ENCODE peak calls at places on chromosomes 6 and 20, in four cellular contexts. L is hepatocyte, N is neural progenitor cell, O is mammary epithelial cell. P is an unnamed sample. For H3K79me2, the result is how much of the 10 kb centered on the place peaks cover.

GRCh38 chr20:36152266-36152665 is 2.3 kb upstream of the EPB41L1 start:
- DNase-seq in L (no peak), N (no peak), O (no peak), P (no peak)

GRCh38 chr6:170437719-170438401 is 115.2 kb downstream of the PSMB1 start:
- DNase-seq in L (no peak), N (no peak), O (peak), P (no peak)

GRCh38 chr6:81894286-81894685 is 141.8 kb upstream of the TENT5A start:
- DNase-seq in L (peak), N (no peak), O (no peak), P (no peak)

GRCh38 chr6:62980724-62981123 is 230.5 kb upstream of the FKBP1C start:
- DNase-seq in L (no peak), N (peak), O (no peak), P (no peak)

GRCh38 chr6:22363966-22364296 is 67.1 kb upstream of the PRL start:
- DNase-seq in L (no peak), N (no peak), O (no peak), P (no peak)

GRCh38 chr6:108598316-108598863 is 37.7 kb downstream of the FOXO3 start:
- DNase-seq in L (peak), N (no peak), O (no peak), P (peak)

GRCh38 chr6:152313542-152314482 is 323.4 kb downstream of the SYNE1 start:
- DNase-seq in L (peak), N (no peak), O (peak), P (no peak)

GRCh38 chr20:38935285-38935684 is 9.1 kb downstream of the FAM83D start:
- DNase-seq in L (no peak), N (no peak), O (peak), P (no peak)

GRCh38 chr6:166959906-166960608 is 3.7 kb upstream of the RNASET2 start:
- DNase-seq in L (no peak), N (no peak), O (no peak), P (no peak)

GRCh38 chr6:56909115-56909907 is 45.6 kb upstream of the BEND6 start:
- DNase-seq in L (no peak), N (no peak), O (peak), P (no peak)

GRCh38 chr6:45543298-45544235 is 165.8 kb upstream of the SUPT3H start:
- DNase-seq in L (no peak), N (no peak), O (peak), P (no peak)

GRCh38 chr20:58699246-58700107 is 6.9 kb downstream of the NPEPL1 start:
- DNase-seq in L (no peak), N (no peak), O (no peak), P (no peak)

GRCh38 chr6:14658909-14659561 is 541.5 kb downstream of the CD83 start:
- DNase-seq in L (no peak), N (no peak), O (peak), P (no peak)

GRCh38 chr6:20427856-20428255 is 26.2 kb downstream of the E2F3 start:
- DNase-seq in L (peak), N (no peak), O (no peak), P (no peak)
- H3K79me2 ChIP-seq in L (half or more), N (half or more), O (half or more), P (half or more)

DNA sequence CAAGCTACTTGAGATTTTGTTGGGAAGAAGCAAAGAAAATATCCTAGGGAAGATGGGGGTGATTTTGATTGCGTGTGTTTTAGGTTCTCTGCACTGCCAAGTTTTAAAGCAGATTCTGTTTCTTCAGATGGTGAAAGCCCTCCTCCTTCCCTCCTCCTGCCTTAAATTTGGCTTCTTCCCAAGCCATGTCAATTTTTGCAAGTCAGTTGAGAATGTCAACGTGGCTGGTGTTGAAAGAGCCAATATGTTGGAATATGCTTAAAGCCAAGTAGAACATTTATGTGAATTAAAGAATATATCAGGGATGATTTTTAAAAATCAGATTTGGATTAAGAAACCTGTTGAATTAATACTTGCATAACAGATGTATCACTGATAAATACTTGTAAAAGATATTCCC is 270.8 kb downstream of the ARID1B start:
- DNase-seq in L (no peak), N (no peak), O (no peak), P (no peak)
- H3K79me2 ChIP-seq in L (half or more), N (half or more), O (under half), P (under half)

GRCh38 chr20:47610945-47611250 is 109.2 kb downstream of the NCOA3 start:
- DNase-seq in L (no peak), N (no peak), O (no peak), P (no peak)
- H3K79me2 ChIP-seq in L (under half), N (half or more), O (half or more), P (half or more)

GRCh38 chr20:25378189-25378883 is 12.3 kb downstream of the ABHD12 start:
- DNase-seq in L (no peak), N (no peak), O (no peak), P (no peak)
- H3K79me2 ChIP-seq in L (half or more), N (half or more), O (half or more), P (half or more)

DNA sequence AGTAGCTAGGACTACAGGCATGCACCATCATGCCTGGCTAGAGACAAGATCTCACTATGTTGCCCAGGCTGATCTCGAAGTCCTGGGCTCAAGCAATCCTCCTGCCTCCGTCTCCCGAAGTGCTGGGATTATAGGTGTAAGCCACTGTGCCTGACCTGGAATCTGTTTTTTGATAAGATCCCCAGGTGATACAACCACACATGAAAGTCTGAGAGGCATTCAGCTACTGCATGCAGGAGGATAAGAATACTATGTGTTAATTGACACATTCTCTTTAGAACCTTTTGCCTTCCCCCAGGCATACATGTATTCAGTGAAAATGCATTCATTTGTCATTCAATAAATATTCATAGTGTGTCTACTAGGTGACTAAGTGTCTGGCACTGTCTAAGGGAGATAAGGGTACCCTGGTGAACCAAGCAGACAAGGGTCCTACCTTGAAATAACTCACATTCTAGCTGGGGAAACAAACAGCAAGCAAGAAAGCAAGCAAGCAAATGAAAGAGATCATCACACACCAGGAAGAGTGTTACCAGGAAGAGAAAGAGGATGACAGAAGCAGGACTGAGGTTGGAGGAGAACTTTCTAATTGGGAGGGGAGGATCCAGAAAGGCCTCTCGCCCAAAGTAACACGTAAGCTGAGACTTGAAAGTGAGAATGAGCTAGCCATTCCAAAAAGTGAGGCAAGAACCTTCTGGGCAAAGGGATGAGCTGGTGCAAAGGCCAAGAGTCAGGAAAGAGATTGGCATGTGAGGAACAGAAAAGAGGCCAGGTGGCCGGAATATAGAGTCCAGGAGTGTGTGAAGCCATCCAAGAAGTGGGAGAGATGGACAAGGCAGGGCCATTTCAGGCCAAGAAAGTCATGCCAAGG is 6.5 kb downstream of the GFOD1 start:
- DNase-seq in L (no peak), N (no peak), O (peak), P (no peak)
- H3K79me2 ChIP-seq in L (under half), N (under half), O (half or more), P (under half)

GRCh38 chr6:136659991-136660499 is 109.8 kb upstream of the MAP7 start:
- DNase-seq in L (no peak), N (no peak), O (no peak), P (no peak)

GRCh38 chr6:136662347-136663237 is 112.4 kb upstream of the MAP7 start:
- DNase-seq in L (no peak), N (no peak), O (no peak), P (no peak)

GRCh38 chr6:136658711-136659110 is 108.5 kb upstream of the MAP7 start:
- DNase-seq in L (no peak), N (no peak), O (no peak), P (no peak)

GRCh38 chr6:136657629-136658028 is 107.4 kb upstream of the MAP7 start:
- DNase-seq in L (peak), N (no peak), O (no peak), P (no peak)

GRCh38 chr6:136660727-136661126 is 110.5 kb upstream of the MAP7 start:
- DNase-seq in L (no peak), N (no peak), O (no peak), P (no peak)
- H3K79me2 ChIP-seq in L (under half), N (under half), O (under half), P (under half)

GRCh38 chr6:28920281-28920680 is 3.5 kb downstream of the TRIM27 start:
- DNase-seq in L (no peak), N (no peak), O (no peak), P (no peak)

GRCh38 chr6:28927856-28928255 is 4.1 kb upstream of the TRIM27 start:
- DNase-seq in L (peak), N (no peak), O (no peak), P (no peak)

GRCh38 chr6:28922841-28923317 is 906 bp downstream of the TRIM27 start:
- DNase-seq in L (peak), N (peak), O (peak), P (peak)

GRCh38 chr6:28923318-28924102 is at the start of gene TRIM27:
- DNase-seq in L (peak), N (peak), O (peak), P (peak)

GRCh38 chr6:28922004-28922840 is 1.6 kb downstream of the TRIM27 start:
- DNase-seq in L (peak), N (no peak), O (peak), P (peak)
- H3K79me2 ChIP-seq in L (half or more), N (half or more), O (half or more), P (under half)

GRCh38 chr20:2942439-2942838 is 69.2 kb downstream of the PTPRA start:
- DNase-seq in L (no peak), N (no peak), O (no peak), P (no peak)

GRCh38 chr20:2948968-2949367 is 75.7 kb downstream of the PTPRA start:
- DNase-seq in L (no peak), N (no peak), O (no peak), P (no peak)

DNA sequence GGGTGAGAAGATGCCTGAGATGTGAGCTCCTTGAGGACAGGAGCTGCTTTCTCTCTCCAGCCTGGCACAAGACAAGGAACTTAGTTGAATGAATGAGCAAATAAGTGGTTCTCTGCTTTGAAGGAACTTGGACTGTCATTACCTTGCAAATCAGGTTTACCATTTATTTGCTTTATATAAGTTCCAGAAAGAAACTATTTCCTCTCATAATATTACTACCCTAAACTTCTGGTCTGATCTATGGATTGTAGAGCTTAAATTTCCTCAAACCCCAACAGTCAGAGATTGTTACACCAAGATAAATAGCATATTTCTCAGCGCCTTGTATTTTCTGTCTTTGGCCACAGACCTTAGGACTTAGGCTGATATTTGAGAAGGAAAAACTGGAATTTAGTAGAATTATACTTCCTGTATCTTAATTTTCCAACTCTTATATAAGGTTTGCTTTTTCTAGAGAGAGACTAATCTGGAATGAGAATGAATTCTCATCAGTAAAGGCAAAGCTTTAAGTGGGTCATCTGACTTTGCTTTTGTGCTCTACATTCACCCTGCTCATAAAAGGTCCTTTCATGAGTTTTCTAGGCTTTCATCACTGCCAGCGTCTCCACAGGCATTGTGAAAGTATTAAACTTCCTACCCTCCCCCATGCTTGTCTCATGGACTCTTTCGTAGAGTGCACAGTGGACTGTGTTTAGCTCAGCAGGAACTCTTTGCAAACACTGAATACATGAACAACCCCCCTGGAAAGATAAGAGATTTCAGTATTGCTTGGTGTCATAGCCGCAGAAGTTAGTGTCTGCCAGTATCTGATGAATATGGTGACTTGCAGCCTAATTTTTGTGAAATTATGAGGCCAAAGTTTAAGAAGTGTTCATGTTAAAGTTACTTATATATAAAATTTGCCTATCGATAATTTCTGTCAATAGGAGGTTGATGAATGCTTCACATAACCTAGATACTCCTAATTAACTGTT is 74.0 kb downstream of the PTPRA start:
- DNase-seq in L (peak), N (peak), O (peak), P (no peak)
- H3K79me2 ChIP-seq in L (under half), N (half or more), O (under half), P (under half)

P was measured in MM.1S.